ENCODE peak calls at places on chromosomes 16 and 17, in four cellular contexts. R is mesendoderm, T is IMR-90, B is H9. U is an unnamed sample.

GRCh38 chr16:65833171-65833871 is 533.2 kb upstream of the CDH5 start:
- DNase-seq in R (no peak), T (peak; percentile 84), B (no peak), U (peak; percentile 86)

GRCh38 chr16:48536600-48537200 is 73.3 kb downstream of the N4BP1 start:
- DNase-seq in R (no peak), T (no peak), B (no peak), U (no peak)

GRCh38 chr17:65170839-65171238 is 33.7 kb downstream of the RGS9 start:
- DNase-seq in R (no peak), T (peak; percentile 55), B (no peak), U (peak; percentile 60)

GRCh38 chr17:1635675-1636465 is 7.2 kb upstream of the SLC43A2 start:
- DNase-seq in R (no peak), T (no peak), B (no peak), U (no peak)

GRCh38 chr17:20771104-20771503 is 191.6 kb downstream of the CDRT15L2 start:
- DNase-seq in R (no peak), T (no peak), B (no peak), U (no peak)

GRCh38 chr17:17044846-17045561 is 2.7 kb downstream of the MPRIP start:
- DNase-seq in R (peak; percentile 80), T (peak; percentile 79), B (peak; percentile 61), U (peak; percentile 92)

GRCh38 chr17:57462007-57462579 is 205.8 kb downstream of the MSI2 start:
- DNase-seq in R (no peak), T (no peak), B (no peak), U (no peak)

GRCh38 chr16:30928390-30928789 is 5.0 kb downstream of the FBXL19 start:
- DNase-seq in R (no peak), T (no peak), B (no peak), U (no peak)

GRCh38 chr17:74814453-74814852 is 38.3 kb upstream of the NAT9 start:
- DNase-seq in R (no peak), T (no peak), B (no peak), U (no peak)

GRCh38 chr17:82120148-82120547 is 22.1 kb upstream of the FASN start:
- DNase-seq in R (no peak), T (peak; percentile 69), B (no peak), U (peak; percentile 59)

GRCh38 chr17:50151937-50152547 is 1.6 kb upstream of the PPP1R9B start:
- DNase-seq in R (peak; percentile 98), T (peak; percentile 87), B (peak; percentile 98), U (peak; percentile 93)

GRCh38 chr17:76327689-76328088 is 19.6 kb upstream of the QRICH2 start:
- DNase-seq in R (no peak), T (no peak), B (no peak), U (no peak)

GRCh38 chr17:17698869-17699351 is 17.7 kb downstream of the RAI1 start:
- DNase-seq in R (no peak), T (peak; percentile 41), B (peak; percentile 76), U (peak; percentile 80)

GRCh38 chr16:22970191-22970845 is 156.4 kb downstream of the HS3ST2 start:
- DNase-seq in R (no peak), T (no peak), B (no peak), U (no peak)

GRCh38 chr17:30584810-30585209 is 107.6 kb downstream of the GOSR1 start:
- DNase-seq in R (no peak), T (no peak), B (no peak), U (no peak)

GRCh38 chr16:64251742-64252141 is 870.1 kb downstream of the CDH11 start:
- DNase-seq in R (peak; percentile 35), T (no peak), B (no peak), U (no peak)

GRCh38 chr16:85617948-85618347 is 4.8 kb downstream of the GSE1 start:
- DNase-seq in R (no peak), T (no peak), B (no peak), U (no peak)

GRCh38 chr17:4634981-4635380 is 6.5 kb downstream of the ALOX15 start:
- DNase-seq in R (no peak), T (no peak), B (no peak), U (no peak)

GRCh38 chr16:74700206-74701040 is at the start of gene MLKL:
- DNase-seq in R (peak; percentile 25), T (peak; percentile 26), B (peak; percentile 54), U (peak; percentile 73)

GRCh38 chr16:64321066-64321465 is 800.8 kb downstream of the CDH11 start:
- DNase-seq in R (no peak), T (no peak), B (no peak), U (no peak)

GRCh38 chr17:46264456-46265198 is 30.3 kb upstream of the LRRC37A start:
- DNase-seq in R (peak; percentile 91), T (peak; percentile 92), B (peak; percentile 43), U (peak; percentile 96)

GRCh38 chr17:73231363-73231762 is 30.3 kb downstream of the CPSF4L start:
- DNase-seq in R (peak; percentile 51), T (peak; percentile 25), B (no peak), U (peak; percentile 62)

GRCh38 chr17:7655541-7655840 is 4.8 kb downstream of the ATP1B2 start:
- DNase-seq in R (no peak), T (no peak), B (no peak), U (no peak)

GRCh38 chr16:78298986-78299385 is 199.5 kb downstream of the WWOX start:
- DNase-seq in R (peak; percentile 70), T (no peak), B (no peak), U (peak; percentile 79)

GRCh38 chr17:82890339-82890730 is 50.5 kb upstream of the ZNF750 start:
- DNase-seq in R (no peak), T (no peak), B (no peak), U (no peak)

GRCh38 chr17:75697651-75698291 is 23.5 kb upstream of the ITGB4 start:
- DNase-seq in R (no peak), T (no peak), B (no peak), U (no peak)

GRCh38 chr16:61831351-61831933 is 204.8 kb downstream of the CDH8 start:
- DNase-seq in R (no peak), T (no peak), B (no peak), U (no peak)

GRCh38 chr17:41069031-41069430 is 3.4 kb upstream of the KRTAP2-4 start:
- DNase-seq in R (no peak), T (no peak), B (no peak), U (no peak)

GRCh38 chr16:17571499-17572093 is 100.8 kb upstream of the XYLT1 start:
- DNase-seq in R (no peak), T (no peak), B (no peak), U (no peak)

GRCh38 chr16:23496826-23497542 is 13.3 kb downstream of the GGA2 start:
- DNase-seq in R (no peak), T (peak; percentile 21), B (no peak), U (peak; percentile 24)

GRCh38 chr16:48203974-48204824 is 39.9 kb upstream of the LONP2 start:
- DNase-seq in R (no peak), T (no peak), B (no peak), U (no peak)

GRCh38 chr17:76581515-76581914 is 4.1 kb downstream of the ST6GALNAC2 start:
- DNase-seq in R (no peak), T (no peak), B (peak; percentile 36), U (no peak)

GRCh38 chr17:48636177-48637018 is 10.2 kb upstream of the HOXB9 start:
- DNase-seq in R (peak; percentile 97), T (peak; percentile 48), B (peak; percentile 99), U (peak; percentile 94)

GRCh38 chr16:11586856-11587642 is at the start of gene LITAF:
- DNase-seq in R (peak; percentile 65), T (peak; percentile 42), B (peak; percentile 61), U (peak; percentile 64)

DNA sequence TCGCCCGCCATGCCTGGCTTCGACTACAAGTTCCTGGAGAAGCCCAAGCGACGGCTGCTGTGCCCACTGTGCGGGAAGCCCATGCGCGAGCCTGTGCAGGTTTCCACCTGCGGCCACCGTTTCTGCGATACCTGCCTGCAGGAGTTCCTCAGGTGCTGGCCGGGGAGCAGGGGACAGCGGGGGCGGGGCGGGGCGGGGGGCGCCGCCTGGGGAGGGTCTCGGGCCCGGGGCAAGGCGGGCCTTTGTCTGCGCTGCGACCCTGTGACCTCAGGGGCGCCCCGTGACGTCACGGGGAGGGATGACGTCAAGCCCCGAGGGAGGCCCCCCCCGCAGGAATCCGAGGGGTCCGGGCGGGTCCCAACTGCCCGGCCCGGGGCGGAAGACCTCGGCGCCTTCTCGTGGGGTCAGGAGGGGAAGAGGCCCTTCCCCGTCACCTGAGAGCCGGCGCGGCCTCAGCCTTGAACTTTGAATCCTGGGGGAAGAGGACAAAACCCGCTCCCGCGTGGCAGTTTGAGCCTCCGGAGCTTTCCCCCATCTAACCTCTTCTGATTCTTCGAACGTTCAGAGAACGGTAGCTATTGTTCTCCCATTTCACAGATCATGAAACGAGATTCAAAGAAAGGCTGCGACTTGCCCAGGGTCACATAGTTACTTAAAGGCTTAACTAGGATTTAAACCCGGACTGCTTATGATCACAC is 442 bp downstream of the TRAF4 start:
- DNase-seq in R (peak; percentile 91), T (peak; percentile 41), B (peak; percentile 87), U (peak; percentile 63)
- H2BK120ac ChIP-seq in R (peak overlapping the region; percentile 47), T (peak overlapping the region; percentile 28), B (peak overlapping the region; percentile 93), U (peak overlapping the region; percentile 86)

GRCh38 chr17:55492951-55493350 is 18.3 kb downstream of the SMIM36 start:
- DNase-seq in R (peak; percentile 71), T (no peak), B (no peak), U (no peak)

GRCh38 chr17:55500103-55500502 is 11.1 kb downstream of the SMIM36 start:
- DNase-seq in R (no peak), T (no peak), B (no peak), U (no peak)

GRCh38 chr17:55495239-55495638 is 16.0 kb downstream of the SMIM36 start:
- DNase-seq in R (no peak), T (no peak), B (no peak), U (no peak)

GRCh38 chr17:55496094-55496881 is 15.0 kb downstream of the SMIM36 start:
- DNase-seq in R (no peak), T (peak; percentile 67), B (no peak), U (peak; percentile 69)
- H2BK120ac ChIP-seq in R (no peak overlapping the region), T (no peak overlapping the region), B (no peak overlapping the region), U (no peak overlapping the region)

DNA sequence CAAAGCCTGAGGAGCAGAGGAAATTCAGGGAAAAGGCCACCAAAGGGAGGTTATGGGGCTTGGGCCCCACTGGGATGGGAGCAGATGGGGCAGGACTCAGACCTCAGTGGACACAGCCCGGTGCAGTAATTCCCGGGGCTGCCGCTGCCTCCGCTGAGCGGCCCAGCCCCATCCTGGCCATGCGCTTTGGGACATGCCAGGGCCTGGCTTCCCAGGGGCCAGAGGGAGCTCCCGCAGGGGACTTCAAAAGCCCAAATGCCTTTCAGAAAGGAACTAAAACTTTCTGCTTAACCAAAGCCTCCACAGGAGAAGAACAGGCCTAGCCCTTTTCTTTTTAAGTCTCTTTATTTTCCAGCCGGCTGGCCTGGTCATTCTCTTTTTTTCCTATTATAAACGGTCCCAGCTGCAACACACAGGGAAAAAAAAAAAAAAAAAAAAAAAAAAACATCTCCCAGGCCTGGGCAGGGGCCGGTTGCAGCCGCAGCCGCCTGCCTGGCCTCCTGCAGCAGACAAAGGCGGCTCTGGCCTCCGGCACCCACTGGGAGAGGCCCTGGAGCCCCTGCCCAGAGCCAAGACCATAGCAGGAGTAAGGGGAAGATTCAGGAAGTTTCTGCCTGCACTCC is 10.7 kb upstream of the ZNF423 start:
- DNase-seq in R (no peak), T (no peak), B (peak; percentile 68), U (no peak)
- H2BK120ac ChIP-seq in R (no peak overlapping the region), T (no peak overlapping the region), B (no peak overlapping the region), U (no peak overlapping the region)

DNA sequence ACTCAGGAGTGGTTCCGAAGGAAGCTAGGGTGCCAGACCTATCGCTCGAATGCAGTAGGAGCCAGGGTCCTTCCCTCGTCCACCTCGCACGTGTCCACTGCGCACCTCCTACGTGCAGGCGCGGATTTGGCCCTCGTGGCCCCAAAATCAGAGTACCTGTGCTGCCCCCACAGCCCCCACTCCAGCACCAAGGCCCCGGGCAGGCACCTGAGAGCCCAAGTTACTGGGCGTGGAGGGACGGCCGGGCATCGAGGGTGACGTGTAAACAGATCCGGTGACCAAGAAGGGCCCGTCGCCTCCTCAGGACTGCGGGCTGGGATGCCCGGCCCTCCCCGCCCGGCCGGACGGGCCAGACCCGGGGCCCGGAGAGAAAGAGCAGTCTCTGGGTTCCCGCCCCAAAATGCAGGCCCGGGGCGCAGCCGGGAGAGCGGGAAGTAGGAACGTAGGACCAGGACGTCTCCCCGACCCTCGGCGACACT is 492 bp downstream of the SLC25A39 start:
- DNase-seq in R (peak; percentile 27), T (no peak), B (no peak), U (peak; percentile 22)
- H2BK120ac ChIP-seq in R (no peak overlapping the region), T (no peak overlapping the region), B (no peak overlapping the region), U (no peak overlapping the region)